ENCODE peak calls at places on chromosomes 3 and 15, in five cellular contexts. One of them, this sample, is unnamed.
A peak's percentile ranks its signal among the peaks of the same experiment; 100 is the strongest.

GRCh38 chr3:166085164-166085830 is 248.1 kb upstream of the BCHE start:
- DNase-seq in SK-N-SH: no peak
- DNase-seq in K562: no peak
- DNase-seq in GM12878: no peak
- DNase-seq in HepG2: no peak
- DNase-seq in this sample: no peak

GRCh38 chr3:128579927-128580326 is 70.7 kb downstream of the RPN1 start:
- DNase-seq in SK-N-SH: no peak
- DNase-seq in K562: no peak
- DNase-seq in GM12878: no peak
- DNase-seq in HepG2: no peak
- DNase-seq in this sample: no peak

GRCh38 chr3:12908136-12908730 is 66.9 kb upstream of the RPL32 start:
- DNase-seq in SK-N-SH: no peak
- DNase-seq in K562: no peak
- DNase-seq in GM12878: no peak
- DNase-seq in HepG2: no peak
- DNase-seq in this sample: no peak

GRCh38 chr15:38307251-38307650 is 54.6 kb downstream of the SPRED1 start:
- DNase-seq in SK-N-SH: no peak
- DNase-seq in K562: no peak
- DNase-seq in GM12878: no peak
- DNase-seq in HepG2: no peak
- DNase-seq in this sample: no peak

GRCh38 chr3:129663045-129663446 is 56.6 kb upstream of the PLXND1 start:
- DNase-seq in SK-N-SH: no peak
- DNase-seq in K562: no peak
- DNase-seq in GM12878: no peak
- DNase-seq in HepG2: peak; percentile 83
- DNase-seq in this sample: peak; percentile 42

GRCh38 chr3:64445318-64446300 is 220.3 kb upstream of the PRICKLE2 start:
- DNase-seq in SK-N-SH: peak; percentile 83
- DNase-seq in K562: no peak
- DNase-seq in GM12878: no peak
- DNase-seq in HepG2: no peak
- DNase-seq in this sample: peak; percentile 35

GRCh38 chr15:45702041-45702440 is 67.2 kb downstream of the SQOR start:
- DNase-seq in SK-N-SH: no peak
- DNase-seq in K562: no peak
- DNase-seq in GM12878: no peak
- DNase-seq in HepG2: no peak
- DNase-seq in this sample: no peak

GRCh38 chr3:160797306-160797705 is 41.3 kb downstream of the PPM1L start:
- DNase-seq in SK-N-SH: no peak
- DNase-seq in K562: no peak
- DNase-seq in GM12878: no peak
- DNase-seq in HepG2: no peak
- DNase-seq in this sample: no peak

GRCh38 chr15:77493324-77493907 is 72.7 kb downstream of the HMG20A start:
- DNase-seq in SK-N-SH: no peak
- DNase-seq in K562: peak; percentile 29
- DNase-seq in GM12878: no peak
- DNase-seq in HepG2: no peak
- DNase-seq in this sample: no peak

GRCh38 chr15:71288348-71288955 is 173.2 kb downstream of the THSD4 start:
- DNase-seq in SK-N-SH: no peak
- DNase-seq in K562: no peak
- DNase-seq in GM12878: no peak
- DNase-seq in HepG2: no peak
- DNase-seq in this sample: no peak

GRCh38 chr15:56244811-56245576 is 1.3 kb upstream of the RFX7 start:
- DNase-seq in SK-N-SH: no peak
- DNase-seq in K562: peak; percentile 35
- DNase-seq in GM12878: no peak
- DNase-seq in HepG2: peak; percentile 85
- DNase-seq in this sample: no peak

GRCh38 chr3:155283092-155284056 is 10.1 kb downstream of the STRIT1 start:
- DNase-seq in SK-N-SH: no peak
- DNase-seq in K562: no peak
- DNase-seq in GM12878: no peak
- DNase-seq in HepG2: no peak
- DNase-seq in this sample: no peak

GRCh38 chr3:172156309-172156998 is 117.1 kb downstream of the FNDC3B start:
- DNase-seq in SK-N-SH: no peak
- DNase-seq in K562: no peak
- DNase-seq in GM12878: no peak
- DNase-seq in HepG2: no peak
- DNase-seq in this sample: no peak

GRCh38 chr15:35626984-35627383 is 81.0 kb upstream of the DPH6 start:
- DNase-seq in SK-N-SH: no peak
- DNase-seq in K562: no peak
- DNase-seq in GM12878: no peak
- DNase-seq in HepG2: no peak
- DNase-seq in this sample: no peak

GRCh38 chr15:83571820-83572707 is 81.9 kb upstream of the ADAMTSL3 start:
- DNase-seq in SK-N-SH: peak; percentile 32
- DNase-seq in K562: peak; percentile 26
- DNase-seq in GM12878: no peak
- DNase-seq in HepG2: no peak
- DNase-seq in this sample: peak; percentile 29

GRCh38 chr3:177338697-177339219 is 141.5 kb upstream of the TBL1XR1 start:
- DNase-seq in SK-N-SH: no peak
- DNase-seq in K562: peak; percentile 83
- DNase-seq in GM12878: no peak
- DNase-seq in HepG2: peak; percentile 95
- DNase-seq in this sample: no peak

GRCh38 chr3:124632566-124633140 is 97.6 kb upstream of the UMPS start:
- DNase-seq in SK-N-SH: no peak
- DNase-seq in K562: no peak
- DNase-seq in GM12878: no peak
- DNase-seq in HepG2: no peak
- DNase-seq in this sample: no peak

GRCh38 chr3:123449092-123449985 is 449 bp upstream of the ADCY5 start:
- DNase-seq in SK-N-SH: peak; percentile 91
- DNase-seq in K562: no peak
- DNase-seq in GM12878: no peak
- DNase-seq in HepG2: no peak
- DNase-seq in this sample: peak; percentile 23

GRCh38 chr3:131349946-131350347 is 31.6 kb upstream of the NUDT16 start:
- DNase-seq in SK-N-SH: peak; percentile 54
- DNase-seq in K562: no peak
- DNase-seq in GM12878: no peak
- DNase-seq in HepG2: no peak
- DNase-seq in this sample: peak; percentile 42

GRCh38 chr3:150740733-150741496 is 22.1 kb downstream of the SIAH2 start:
- DNase-seq in SK-N-SH: no peak
- DNase-seq in K562: no peak
- DNase-seq in GM12878: no peak
- DNase-seq in HepG2: peak; percentile 90
- DNase-seq in this sample: no peak

GRCh38 chr3:70519913-70520659 is 207.6 kb upstream of the MDFIC2 start:
- DNase-seq in SK-N-SH: no peak
- DNase-seq in K562: no peak
- DNase-seq in GM12878: no peak
- DNase-seq in HepG2: no peak
- DNase-seq in this sample: no peak

GRCh38 chr3:88189361-88189810 is 39.6 kb downstream of the C3orf38 start:
- DNase-seq in SK-N-SH: peak; percentile 19
- DNase-seq in K562: peak; percentile 36
- DNase-seq in GM12878: peak; percentile 33
- DNase-seq in HepG2: peak; percentile 85
- DNase-seq in this sample: no peak

GRCh38 chr3:65285956-65286355 is 598.2 kb upstream of the ADAMTS9 start:
- DNase-seq in SK-N-SH: no peak
- DNase-seq in K562: no peak
- DNase-seq in GM12878: no peak
- DNase-seq in HepG2: no peak
- DNase-seq in this sample: no peak

GRCh38 chr3:52238193-52238760 is 681 bp downstream of the TWF2 start:
- DNase-seq in SK-N-SH: no peak
- DNase-seq in K562: no peak
- DNase-seq in GM12878: no peak
- DNase-seq in HepG2: peak; percentile 89
- DNase-seq in this sample: peak; percentile 29

GRCh38 chr3:137647179-137647578 is 116.9 kb upstream of the SOX14 start:
- DNase-seq in SK-N-SH: peak; percentile 60
- DNase-seq in K562: no peak
- DNase-seq in GM12878: no peak
- DNase-seq in HepG2: no peak
- DNase-seq in this sample: no peak

GRCh38 chr3:36688815-36689214 is 75.5 kb downstream of the DCLK3 start:
- DNase-seq in SK-N-SH: no peak
- DNase-seq in K562: no peak
- DNase-seq in GM12878: no peak
- DNase-seq in HepG2: no peak
- DNase-seq in this sample: no peak

GRCh38 chr15:39728844-39729243 is 53.8 kb downstream of the FSIP1 start:
- DNase-seq in SK-N-SH: no peak
- DNase-seq in K562: no peak
- DNase-seq in GM12878: no peak
- DNase-seq in HepG2: no peak
- DNase-seq in this sample: no peak

GRCh38 chr3:57911588-57911987 is 96.6 kb upstream of the FLNB start:
- DNase-seq in SK-N-SH: no peak
- DNase-seq in K562: no peak
- DNase-seq in GM12878: no peak
- DNase-seq in HepG2: peak; percentile 15
- DNase-seq in this sample: no peak

DNA sequence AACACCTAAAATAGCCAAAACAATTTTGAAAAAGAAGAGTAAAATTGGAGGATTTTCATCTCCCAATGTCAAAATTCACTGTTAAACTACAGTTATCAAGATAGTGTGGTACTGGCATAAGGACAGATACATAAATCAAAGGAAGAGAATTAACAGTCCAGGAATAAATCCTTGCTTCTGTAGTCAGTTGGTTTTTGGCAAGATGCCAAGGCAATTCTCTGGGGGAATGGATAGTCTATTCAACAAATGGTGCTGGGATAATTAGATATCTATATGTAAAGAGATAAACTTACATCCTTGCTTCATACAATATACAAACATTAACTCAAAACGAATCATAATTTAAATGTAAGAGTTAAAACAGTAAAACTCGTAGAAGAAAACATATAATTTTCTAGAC is 57.9 kb upstream of the SELENOK start:
- DNase-seq in SK-N-SH: peak; percentile 25
- DNase-seq in K562: no peak
- DNase-seq in GM12878: no peak
- DNase-seq in HepG2: no peak
- DNase-seq in this sample: no peak
- TF ChIP-seq SMC3 in SK-N-SH: no peak
- TF ChIP-seq SMC3 in K562: no peak
- TF ChIP-seq SMC3 in GM12878: no peak
- TF ChIP-seq SMC3 in HepG2: no peak
- TF ChIP-seq SMC3 in this sample: no peak

GRCh38 chr15:80317389-80318169 is 65.6 kb upstream of the CTXND1 start:
- DNase-seq in SK-N-SH: no peak
- DNase-seq in K562: peak; percentile 17
- DNase-seq in GM12878: no peak
- DNase-seq in HepG2: peak; percentile 6
- DNase-seq in this sample: no peak
- TF ChIP-seq REST in SK-N-SH: no peak
- TF ChIP-seq REST in K562: no peak
- TF ChIP-seq REST in GM12878: no peak
- TF ChIP-seq REST in HepG2: no peak
- TF ChIP-seq REST in this sample: no peak

GRCh38 chr3:45773714-45774449 is 22.5 kb downstream of the SLC6A20 start:
- DNase-seq in SK-N-SH: no peak
- DNase-seq in K562: no peak
- DNase-seq in GM12878: no peak
- DNase-seq in HepG2: no peak
- DNase-seq in this sample: no peak
- TF ChIP-seq SMC3 in SK-N-SH: no peak
- TF ChIP-seq SMC3 in K562: no peak
- TF ChIP-seq SMC3 in GM12878: no peak
- TF ChIP-seq SMC3 in HepG2: no peak
- TF ChIP-seq SMC3 in this sample: no peak

GRCh38 chr15:68699881-68700394 is 120.8 kb downstream of the ANP32A start:
- DNase-seq in SK-N-SH: no peak
- DNase-seq in K562: no peak
- DNase-seq in GM12878: no peak
- DNase-seq in HepG2: no peak
- DNase-seq in this sample: no peak
- TF ChIP-seq REST in SK-N-SH: no peak
- TF ChIP-seq REST in K562: no peak
- TF ChIP-seq REST in GM12878: no peak
- TF ChIP-seq REST in HepG2: no peak
- TF ChIP-seq REST in this sample: no peak

GRCh38 chr15:25776071-25776740 is 86.9 kb downstream of the ATP10A start:
- DNase-seq in SK-N-SH: no peak
- DNase-seq in K562: no peak
- DNase-seq in GM12878: no peak
- DNase-seq in HepG2: no peak
- DNase-seq in this sample: no peak

GRCh38 chr15:25777047-25777446 is 86.1 kb downstream of the ATP10A start:
- DNase-seq in SK-N-SH: no peak
- DNase-seq in K562: no peak
- DNase-seq in GM12878: no peak
- DNase-seq in HepG2: no peak
- DNase-seq in this sample: no peak

GRCh38 chr15:25773248-25773647 is 89.9 kb downstream of the ATP10A start:
- DNase-seq in SK-N-SH: no peak
- DNase-seq in K562: no peak
- DNase-seq in GM12878: no peak
- DNase-seq in HepG2: peak; percentile 46
- DNase-seq in this sample: no peak

GRCh38 chr15:25774871-25775270 is 88.3 kb downstream of the ATP10A start:
- DNase-seq in SK-N-SH: no peak
- DNase-seq in K562: no peak
- DNase-seq in GM12878: no peak
- DNase-seq in HepG2: no peak
- DNase-seq in this sample: no peak

DNA sequence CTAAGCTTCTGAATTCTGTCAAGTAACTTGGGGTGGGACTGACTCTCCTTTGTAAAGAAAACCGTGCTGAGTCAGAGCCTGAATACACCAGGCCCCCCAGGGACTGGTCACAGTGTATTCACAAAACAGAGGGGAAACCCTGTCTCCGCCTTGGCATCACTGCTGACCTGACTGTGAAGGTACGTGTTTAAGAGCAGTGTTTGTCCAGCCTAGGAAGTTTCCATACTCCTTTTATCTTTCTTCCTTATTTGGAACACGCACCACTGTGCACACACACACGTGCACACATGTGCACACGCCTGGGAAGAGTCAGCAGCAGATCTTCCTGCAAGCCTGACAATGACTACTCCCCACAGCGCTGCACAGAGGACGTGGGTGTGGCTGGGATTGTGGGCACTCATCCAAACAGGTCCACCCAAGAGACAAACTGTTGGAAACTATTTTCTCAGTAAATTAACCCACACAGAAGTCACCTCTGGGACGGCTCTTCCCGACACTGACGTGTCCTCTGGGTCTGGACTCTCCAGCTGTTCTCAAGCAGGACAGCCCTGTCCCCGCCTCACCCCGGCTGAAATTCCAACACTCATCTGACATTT is 87.7 kb downstream of the ATP10A start:
- DNase-seq in SK-N-SH: no peak
- DNase-seq in K562: no peak
- DNase-seq in GM12878: peak; percentile 40
- DNase-seq in HepG2: peak; percentile 45
- DNase-seq in this sample: peak; percentile 88
- TF ChIP-seq SMC3 in SK-N-SH: no peak
- TF ChIP-seq SMC3 in K562: no peak
- TF ChIP-seq SMC3 in GM12878: no peak
- TF ChIP-seq SMC3 in HepG2: no peak
- TF ChIP-seq SMC3 in this sample: no peak

This sample was measured in A549.